ENCODE peak calls at places on chromosomes 5 and 9, in seven cellular contexts. Q is ACHN, A is AG04449, M is GF-D8, O is dorsolateral prefrontal cortex, N is AG09319, W is mesothelial cell of epicardium. S is an unnamed sample.

GRCh38 chr5:163622796-163623195 is 117.4 kb downstream of the MAT2B start:
- DNase-seq in Q (no peak), A (no peak), M (no peak), O (no peak), N (no peak), W (no peak), S (no peak)

GRCh38 chr5:133698259-133698554 is 85.9 kb upstream of the FSTL4 start:
- DNase-seq in Q (no peak), A (no peak), M (no peak), O (no peak), N (no peak), W (no peak), S (no peak)

GRCh38 chr5:8864053-8864452 is 681.8 kb downstream of the SEMA5A start:
- DNase-seq in Q (peak; percentile 20), A (no peak), M (no peak), O (no peak), N (no peak), W (no peak), S (peak; percentile 24)

GRCh38 chr9:135590486-135591079 is 29.0 kb downstream of the PAEP start:
- DNase-seq in Q (no peak), A (no peak), M (no peak), O (no peak), N (no peak), W (no peak), S (no peak)

GRCh38 chr5:159155960-159156359 is 53.4 kb downstream of the RNF145 start:
- DNase-seq in Q (no peak), A (no peak), M (no peak), O (no peak), N (no peak), W (no peak), S (no peak)

GRCh38 chr5:54186912-54187445 is 123.4 kb downstream of the ARL15 start:
- DNase-seq in Q (no peak), A (no peak), M (no peak), O (no peak), N (no peak), W (no peak), S (no peak)

GRCh38 chr5:80251636-80252035 is 4.2 kb downstream of the SERINC5 start:
- DNase-seq in Q (no peak), A (no peak), M (no peak), O (no peak), N (no peak), W (no peak), S (no peak)

GRCh38 chr9:32339424-32339823 is 45.0 kb upstream of the ACO1 start:
- DNase-seq in Q (no peak), A (no peak), M (no peak), O (no peak), N (no peak), W (no peak), S (no peak)

S was measured in HS-27A.